ENCODE peak calls at places on chromosomes 12 and 14, in five cellular contexts. A is HEK293T, U is GM12878, S is K562, P is SK-N-SH. K is an unnamed sample.

GRCh38 chr12:52262286-52262685 is 12.2 kb upstream of the KRT86 start:
- DNase-seq in A (no peak), P (no peak), S (no peak), U (no peak), K (no peak)

GRCh38 chr14:104047761-104048160 is 37.7 kb upstream of the ASPG start:
- DNase-seq in P (no peak), U (no peak), S (no peak), A (no peak), K (no peak)

GRCh38 chr12:1474059-1474537 is 120.3 kb downstream of the FBXL14 start:
- DNase-seq in P (no peak), S (no peak), A (no peak), U (no peak), K (peak)

GRCh38 chr14:72745991-72746980 is 147.6 kb downstream of the DPF3 start:
- DNase-seq in S (no peak), P (no peak), A (no peak), U (no peak), K (no peak)

GRCh38 chr14:52494444-52494843 is 57.9 kb downstream of the TXNDC16 start:
- DNase-seq in S (no peak), A (no peak), U (no peak), P (no peak), K (no peak)

GRCh38 chr12:64389154-64389553 is 1.4 kb downstream of the C12orf56 start:
- DNase-seq in P (no peak), S (no peak), U (no peak), A (no peak), K (no peak)

GRCh38 chr14:75562048-75562447 is 16.4 kb upstream of the FLVCR2 start:
- DNase-seq in U (no peak), A (no peak), S (no peak), P (no peak), K (no peak)

GRCh38 chr12:114238808-114239207 is 167.1 kb downstream of the TBX5 start:
- DNase-seq in U (no peak), P (no peak), A (no peak), S (peak), K (no peak)

DNA sequence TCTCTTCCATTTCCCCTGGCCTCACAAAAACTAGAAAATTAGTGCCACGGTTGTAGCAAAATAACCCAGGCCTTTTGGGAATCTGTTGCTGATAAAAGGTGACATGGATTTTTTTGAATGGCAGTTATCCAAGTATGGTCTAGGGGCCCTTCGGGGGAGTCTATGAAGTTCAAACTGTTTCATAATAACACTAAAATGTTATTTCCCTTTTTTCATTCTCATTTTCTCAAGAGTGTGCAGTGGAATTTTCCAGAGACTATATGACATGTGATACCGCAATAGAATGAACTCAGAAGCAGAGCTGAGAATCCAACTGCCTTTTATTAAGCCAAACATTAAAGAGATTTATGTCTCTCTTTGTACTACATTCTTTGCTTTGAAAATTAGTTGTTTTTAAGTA is 26.9 kb downstream of the GSTZ1 start:
- DNase-seq in U (no peak), P (no peak), S (no peak), A (no peak), K (no peak)
- TF ChIP-seq FOXM1 in U (no peak), P (no peak), S (no peak), A (no peak), K (no peak)

GRCh38 chr12:29309320-29309902 is 71.6 kb downstream of the ERGIC2 start:
- DNase-seq in S (peak), A (no peak), P (no peak), U (no peak), K (no peak)
- TF ChIP-seq FOXM1 in S (no peak), A (no peak), P (no peak), U (no peak), K (no peak)

GRCh38 chr12:69685810-69686209 is 13.3 kb downstream of the BEST3 start:
- DNase-seq in P (no peak), S (no peak), U (no peak), A (no peak), K (no peak)
- TF ChIP-seq FOXM1 in P (no peak), S (no peak), U (no peak), A (no peak), K (no peak)

GRCh38 chr14:92902191-92902590 is 20.8 kb upstream of the CHGA start:
- DNase-seq in A (no peak), U (no peak), P (no peak), S (no peak), K (no peak)
- TF ChIP-seq FOXM1 in A (no peak), U (no peak), P (no peak), S (no peak), K (no peak)

GRCh38 chr12:102913453-102914226 is 3.4 kb downstream of the PAH start:
- DNase-seq in U (no peak), A (no peak), P (no peak), S (no peak), K (no peak)

GRCh38 chr12:102910792-102911191 is 6.3 kb downstream of the PAH start:
- DNase-seq in A (no peak), U (no peak), P (no peak), S (no peak), K (no peak)

GRCh38 chr12:102911320-102911719 is 5.7 kb downstream of the PAH start:
- DNase-seq in A (no peak), S (no peak), P (no peak), U (no peak), K (no peak)

GRCh38 chr12:102910137-102910536 is 6.9 kb downstream of the PAH start:
- DNase-seq in P (no peak), U (no peak), A (no peak), S (no peak), K (no peak)

GRCh38 chr12:102912258-102912657 is 4.8 kb downstream of the PAH start:
- DNase-seq in A (no peak), S (no peak), P (no peak), U (no peak), K (no peak)
- TF ChIP-seq FOXM1 in A (no peak), S (no peak), P (no peak), U (no peak), K (no peak)

GRCh38 chr14:94670692-94671285 is 58.6 kb downstream of the SERPINA3 start:
- DNase-seq in U (no peak), A (no peak), S (no peak), P (no peak), K (no peak)
- TF ChIP-seq FOXM1 in U (no peak), A (no peak), S (no peak), P (no peak), K (no peak)

GRCh38 chr14:33786091-33786825 is 164.6 kb downstream of the EGLN3 start:
- DNase-seq in P (no peak), S (no peak), U (no peak), A (no peak), K (no peak)
- TF ChIP-seq FOXM1 in P (no peak), S (no peak), U (no peak), A (no peak), K (no peak)